ENCODE peak calls at places on chromosome 19, in nine cellular contexts. K is GM23338, I is IMR-90, A is left ventricle myocardium inferior, T is dorsolateral prefrontal cortex, H is heart left ventricle, P is A673, S is tibial artery, X is mammary epithelial cell. Q is an unnamed sample.

GRCh38 chr19:28727133-28727834 is 485.7 kb downstream of the UQCRFS1 start:
- DNase-seq in T (no peak), X (no peak), K (peak; percentile 85), I (no peak), A (no peak), S (no peak), P (no peak), H (peak; percentile 58), Q (no peak)

GRCh38 chr19:23436944-23437343 is 41.7 kb upstream of the ZNF91 start:
- DNase-seq in P (no peak), T (no peak), X (no peak), H (no peak), K (peak; percentile 63), I (no peak), S (no peak), A (no peak), Q (no peak)

GRCh38 chr19:55483681-55484361 is 1.2 kb upstream of the NAT14 start:
- DNase-seq in P (no peak), S (no peak), A (no peak), I (no peak), X (no peak), H (no peak), K (no peak), T (no peak), Q (no peak)

GRCh38 chr19:39916236-39916635 is 18.2 kb downstream of the FCGBP start:
- DNase-seq in P (no peak), A (no peak), K (no peak), S (no peak), I (no peak), H (no peak), X (no peak), T (no peak), Q (peak; percentile 19)

GRCh38 chr19:16013851-16014840 is 62.1 kb upstream of the TPM4 start:
- DNase-seq in P (no peak), K (no peak), A (no peak), I (no peak), X (no peak), S (no peak), H (no peak), T (no peak), Q (no peak)

GRCh38 chr19:373391-374182 is 29.0 kb upstream of the MIER2 start:
- DNase-seq in K (no peak), T (peak; percentile 39), A (no peak), X (no peak), P (no peak), S (no peak), H (peak; percentile 61), I (no peak), Q (no peak)

GRCh38 chr19:4556574-4557185 is 2.8 kb downstream of the SEMA6B start:
- DNase-seq in I (no peak), A (no peak), S (no peak), P (peak; percentile 54), H (peak; percentile 73), T (no peak), K (peak; percentile 80), X (peak; percentile 29), Q (no peak)

GRCh38 chr19:7224205-7224833 is 69.9 kb downstream of the INSR start:
- DNase-seq in A (no peak), H (no peak), X (no peak), T (no peak), K (no peak), P (no peak), S (peak; percentile 52), I (peak; percentile 30), Q (peak; percentile 50)

GRCh38 chr19:45657520-45658163 is 10.4 kb upstream of the GIPR start:
- DNase-seq in K (no peak), H (no peak), T (no peak), I (no peak), A (no peak), X (no peak), P (no peak), S (no peak), Q (no peak)

GRCh38 chr19:29510701-29511265 is 15.0 kb upstream of the VSTM2B start:
- DNase-seq in H (peak; percentile 16), S (no peak), K (peak; percentile 63), T (peak; percentile 26), I (no peak), P (no peak), X (no peak), A (no peak), Q (no peak)

GRCh38 chr19:32202244-32202643 is 143.2 kb upstream of the ZNF507 start:
- DNase-seq in X (no peak), H (no peak), S (no peak), A (no peak), P (no peak), K (no peak), T (no peak), I (no peak), Q (peak; percentile 2)

GRCh38 chr19:6116749-6117430 is 6.6 kb upstream of the RFX2 start:
- DNase-seq in P (no peak), S (no peak), H (no peak), X (no peak), A (no peak), T (no peak), I (no peak), K (no peak), Q (no peak)
- H3K4me3 ChIP-seq in P (no peak overlapping the region), S (no peak overlapping the region), H (no peak overlapping the region), X (no peak overlapping the region), A (no peak overlapping the region), T (no peak overlapping the region), I (no peak overlapping the region), K (no peak overlapping the region), Q (no peak overlapping the region)

GRCh38 chr19:10044390-10044789 is 31.1 kb downstream of the RDH8 start:
- DNase-seq in P (peak; percentile 33), A (no peak), S (no peak), X (no peak), H (no peak), K (no peak), T (no peak), I (no peak), Q (no peak)
- H3K27me3 ChIP-seq in P (no peaks in the 10 kb centered on the region), A (peaks cover 39% of the 10 kb centered on the region), S (no peaks in the 10 kb centered on the region), X (no peaks in the 10 kb centered on the region), H (no peaks in the 10 kb centered on the region), K (no peaks in the 10 kb centered on the region), T (no peaks in the 10 kb centered on the region), I (peaks cover 3% of the 10 kb centered on the region), Q (peaks cover 4% of the 10 kb centered on the region)

GRCh38 chr19:21323000-21323399 is 6.2 kb downstream of the ZNF708 start:
- DNase-seq in K (no peak), X (no peak), S (no peak), P (no peak), I (no peak), H (no peak), A (no peak), T (no peak), Q (no peak)

GRCh38 chr19:21322528-21322927 is 6.7 kb downstream of the ZNF708 start:
- DNase-seq in K (no peak), S (no peak), P (no peak), H (no peak), T (peak; percentile 74), I (no peak), X (peak; percentile 54), A (peak; percentile 58), Q (no peak)

GRCh38 chr19:21326169-21326568 is 3.0 kb downstream of the ZNF708 start:
- DNase-seq in T (no peak), A (no peak), H (no peak), K (no peak), I (no peak), S (no peak), X (no peak), P (no peak), Q (no peak)

GRCh38 chr19:21328885-21329605 is at the start of gene ZNF708:
- DNase-seq in S (peak; percentile 95), T (peak; percentile 93), H (peak; percentile 92), X (peak; percentile 90), P (peak; percentile 94), K (peak; percentile 98), A (peak; percentile 90), I (peak; percentile 90), Q (peak; percentile 90)

GRCh38 chr19:21328402-21328801 is 808 bp downstream of the ZNF708 start:
- DNase-seq in K (peak; percentile 65), H (no peak), T (no peak), I (no peak), X (no peak), S (no peak), A (no peak), P (peak; percentile 50), Q (no peak)
- TF ChIP-seq CTCF in K (no peak), H (no peak), T (no peak), I (no peak), X (no peak), S (no peak), A (no peak), P (no peak), Q (no peak)

DNA sequence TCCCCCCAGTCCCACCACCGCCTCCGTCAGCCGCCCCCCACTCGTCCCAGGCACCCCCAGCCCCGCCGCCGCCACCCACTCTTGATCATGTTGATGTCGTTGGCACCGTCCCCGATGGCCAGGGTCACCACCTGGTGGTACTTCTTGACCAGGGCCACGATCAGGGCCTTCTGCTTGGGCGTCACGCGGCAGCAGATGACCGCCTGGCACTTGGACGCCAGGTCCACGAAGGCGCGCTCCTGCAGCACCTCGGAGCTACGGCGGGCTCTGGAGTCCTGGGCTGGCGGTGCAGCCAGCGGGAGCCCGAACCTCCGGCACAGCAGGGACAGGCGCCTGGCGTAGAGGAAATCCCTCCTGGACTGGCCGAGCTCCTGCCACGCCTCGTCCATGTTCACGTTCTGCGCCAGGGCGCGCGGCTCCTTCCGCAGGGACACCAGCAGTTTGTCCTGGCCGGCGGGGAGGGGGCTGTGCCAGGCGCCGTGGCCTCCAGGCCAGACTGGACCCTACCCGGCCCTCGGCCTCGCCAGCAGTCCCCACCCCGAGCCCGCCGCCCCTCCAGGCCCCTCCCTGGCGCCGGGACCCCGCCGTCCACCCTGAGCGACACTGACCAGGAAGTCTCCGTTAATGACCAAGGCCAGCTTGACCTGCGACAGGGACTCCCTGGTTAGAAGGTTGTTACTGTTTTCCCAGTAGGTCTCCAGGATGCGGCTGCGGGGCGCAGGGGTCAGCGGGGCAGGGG is 22.6 kb downstream of the ATP8B3 start:
- DNase-seq in T (no peak), I (no peak), A (no peak), S (no peak), X (peak; percentile 13), H (no peak), P (no peak), K (no peak), Q (no peak)
- H3K4me3 ChIP-seq in T (no peak overlapping the region), I (no peak overlapping the region), A (peak overlapping the region; percentile 51), S (no peak overlapping the region), X (no peak overlapping the region), H (peak overlapping the region; percentile 25), P (peak overlapping the region; percentile 12), K (peak overlapping the region; percentile 57), Q (no peak overlapping the region)

GRCh38 chr19:9969688-9969975 is 33.3 kb upstream of the OLFM2 start:
- DNase-seq in P (no peak), S (no peak), A (no peak), I (no peak), X (no peak), K (no peak), T (no peak), H (peak; percentile 20), Q (no peak)
- H3K27me3 ChIP-seq in P (no peaks in the 10 kb centered on the region), S (no peaks in the 10 kb centered on the region), A (peaks cover 62% of the 10 kb centered on the region), I (no peaks in the 10 kb centered on the region), X (no peaks in the 10 kb centered on the region), K (peaks cover 16% of the 10 kb centered on the region), T (peaks cover 7% of the 10 kb centered on the region), H (peaks cover 17% of the 10 kb centered on the region), Q (peaks cover 4% of the 10 kb centered on the region)

Q was measured in lung.